ENCODE peak calls at places on chromosome 18, in nine cellular contexts. L is GM23248; R is SJSA1; A is ovary; H is CD8-positive, alpha-beta memory T cell; F is right cardiac atrium; J is IMR-90; G is astrocyte; K is cardiac muscle cell. O is an unnamed sample. For H3K4me1 and H3K9me3, the result is how much of the 10 kb centered on the place peaks cover.

GRCh38 chr18:13813271-13813849 is 10.6 kb upstream of the MC5R start:
- DNase-seq in J (peak), L (peak), R (peak), A (peak), H (peak), F (peak), K (peak), G (peak), O (no peak)

GRCh38 chr18:31591628-31592027 is at the start of gene TTR:
- DNase-seq in A (no peak), F (no peak), L (no peak), G (no peak), R (no peak), H (no peak), K (no peak), J (no peak), O (no peak)

GRCh38 chr18:62324917-62325805 is at the start of gene TNFRSF11A:
- DNase-seq in K (no peak), H (peak), F (peak), J (no peak), R (peak), G (no peak), L (peak), A (no peak), O (no peak)

GRCh38 chr18:27400001-27400400 is 214.9 kb upstream of the CHST9 start:
- DNase-seq in F (no peak), L (no peak), A (no peak), K (no peak), H (no peak), G (no peak), J (no peak), R (no peak), O (no peak)

GRCh38 chr18:10431680-10432079 is 22.8 kb upstream of the APCDD1 start:
- DNase-seq in J (no peak), A (no peak), G (no peak), F (no peak), L (no peak), H (no peak), R (no peak), K (no peak), O (no peak)

GRCh38 chr18:70450658-70451253 is 161.9 kb downstream of the SOCS6 start:
- DNase-seq in G (no peak), K (peak), J (peak), R (peak), F (no peak), H (no peak), A (no peak), L (peak), O (no peak)

GRCh38 chr18:39825485-39825884 is 2129.5 kb upstream of the PIK3C3 start:
- DNase-seq in K (no peak), J (no peak), L (peak), A (no peak), F (no peak), G (no peak), R (no peak), H (no peak), O (no peak)

GRCh38 chr18:33839452-33840225 is 261.6 kb downstream of the ASXL3 start:
- DNase-seq in G (peak), K (peak), R (peak), H (no peak), A (no peak), L (peak), J (peak), F (no peak), O (no peak)

GRCh38 chr18:63298393-63299015 is 21.1 kb downstream of the BCL2 start:
- DNase-seq in L (no peak), J (no peak), H (no peak), F (no peak), A (no peak), K (no peak), G (peak), R (no peak), O (no peak)

GRCh38 chr18:13791181-13791580 is 32.8 kb upstream of the MC5R start:
- DNase-seq in K (no peak), J (peak), R (no peak), L (peak), H (no peak), A (no peak), G (no peak), F (no peak), O (no peak)

GRCh38 chr18:76347341-76347740 is 147.7 kb downstream of the ZNF516 start:
- DNase-seq in G (no peak), L (no peak), J (no peak), A (peak), K (no peak), R (no peak), F (no peak), H (no peak), O (no peak)

GRCh38 chr18:73235491-73235890 is 367.7 kb upstream of the NETO1 start:
- DNase-seq in R (peak), H (no peak), A (no peak), J (peak), K (no peak), G (peak), L (peak), F (no peak), O (no peak)

GRCh38 chr18:23994361-23994902 is 20.1 kb upstream of the TTC39C start:
- DNase-seq in L (peak), K (peak), F (peak), H (peak), A (peak), R (peak), G (peak), J (peak), O (no peak)

GRCh38 chr18:9436176-9436575 is 39.1 kb upstream of the RALBP1 start:
- DNase-seq in J (no peak), H (no peak), L (no peak), G (no peak), F (no peak), A (no peak), R (no peak), K (no peak), O (no peak)

GRCh38 chr18:429030-429429 is 71.5 kb downstream of the COLEC12 start:
- DNase-seq in A (no peak), K (no peak), R (peak), H (no peak), G (no peak), F (no peak), L (peak), J (no peak), O (no peak)

GRCh38 chr18:61738042-61738441 is 154.8 kb downstream of the RNF152 start:
- DNase-seq in F (no peak), R (no peak), H (no peak), J (no peak), L (no peak), K (no peak), A (no peak), G (no peak), O (peak)

GRCh38 chr18:78105611-78106010 is 856.0 kb downstream of the GALR1 start:
- DNase-seq in J (no peak), G (no peak), R (no peak), K (no peak), A (no peak), L (no peak), F (no peak), H (no peak), O (no peak)

GRCh38 chr18:62833494-62833893 is 118.2 kb downstream of the PHLPP1 start:
- DNase-seq in H (no peak), R (no peak), L (no peak), J (no peak), A (no peak), K (no peak), G (no peak), F (no peak), O (no peak)

GRCh38 chr18:54607213-54607934 is 16.3 kb downstream of the DYNAP start:
- DNase-seq in A (no peak), J (peak), F (no peak), K (peak), R (no peak), L (peak), G (peak), H (no peak), O (no peak)

GRCh38 chr18:48838921-48839818 is 111.6 kb downstream of the SMAD7 start:
- DNase-seq in F (peak), L (peak), G (peak), A (no peak), K (peak), J (peak), H (no peak), R (peak), O (no peak)

GRCh38 chr18:37559194-37559593 is 6.4 kb downstream of the CELF4 start:
- DNase-seq in G (no peak), F (no peak), J (no peak), R (no peak), H (no peak), K (no peak), A (no peak), L (no peak), O (no peak)

GRCh38 chr18:60549338-60549960 is 176.9 kb upstream of the MC4R start:
- DNase-seq in G (peak), K (peak), L (peak), H (no peak), R (peak), J (peak), A (no peak), F (no peak), O (no peak)

DNA sequence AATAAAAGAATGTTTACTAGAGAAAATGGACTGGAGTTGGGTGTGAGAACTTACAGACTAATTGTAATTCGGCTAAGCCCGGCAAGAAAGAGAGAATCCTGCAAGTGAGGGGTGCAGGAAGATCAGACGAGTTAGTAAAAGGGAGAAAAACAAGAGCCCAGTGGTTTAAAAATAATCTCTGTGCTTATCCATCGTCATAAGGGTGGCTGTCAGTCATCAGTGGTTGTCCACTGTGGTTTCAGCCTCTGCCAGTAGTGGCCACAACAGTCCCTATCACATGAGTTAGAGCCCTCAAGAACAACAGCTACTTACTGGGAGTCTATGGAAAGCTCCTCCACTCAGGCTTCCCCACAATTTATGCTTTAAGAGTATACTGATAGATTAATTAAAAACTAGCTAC is 239.8 kb downstream of the SETBP1 start:
- DNase-seq in H (no peak), R (no peak), F (no peak), L (no peak), J (no peak), K (peak), A (no peak), G (peak), O (no peak)
- H3K27ac ChIP-seq in H (no peak), R (no peak), F (no peak), L (no peak), J (no peak), K (no peak), A (no peak), G (no peak), O (no peak)

DNA sequence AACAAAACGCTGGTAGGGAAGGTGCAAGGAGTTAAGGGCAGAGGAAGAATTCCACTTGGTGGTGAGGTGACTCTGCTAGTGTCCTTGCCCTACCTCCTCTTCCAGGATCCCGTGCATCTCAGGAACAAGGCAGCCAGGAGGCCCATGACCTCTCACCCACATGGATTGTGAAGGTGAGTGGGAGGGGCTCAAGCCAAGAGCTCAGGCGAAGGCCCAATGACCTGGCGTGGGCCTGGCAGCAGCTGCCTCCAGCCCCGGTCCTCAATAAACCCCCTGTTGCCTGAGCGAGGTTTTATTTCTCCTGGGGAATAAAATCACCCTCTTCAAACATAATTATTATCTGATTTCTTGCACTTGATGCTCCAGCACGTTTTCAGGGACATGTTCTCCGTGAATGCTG is 28.2 kb downstream of the LAMA1 start:
- DNase-seq in J (no peak), H (no peak), F (no peak), R (no peak), L (no peak), K (no peak), A (no peak), G (no peak), O (no peak)
- H3K4me1 ChIP-seq in J (under half), H (under half), F (under half), R (under half), L (under half), K (under half), A (under half), G (under half), O (under half)

GRCh38 chr18:74314759-74315463 is 728 bp upstream of the C18orf63 start:
- DNase-seq in F (no peak), R (no peak), L (no peak), J (no peak), H (no peak), A (no peak), G (no peak), K (no peak), O (no peak)
- H3K9me3 ChIP-seq in F (under half), R (under half), L (under half), J (under half), H (under half), A (under half), G (under half), K (under half), O (under half)

DNA sequence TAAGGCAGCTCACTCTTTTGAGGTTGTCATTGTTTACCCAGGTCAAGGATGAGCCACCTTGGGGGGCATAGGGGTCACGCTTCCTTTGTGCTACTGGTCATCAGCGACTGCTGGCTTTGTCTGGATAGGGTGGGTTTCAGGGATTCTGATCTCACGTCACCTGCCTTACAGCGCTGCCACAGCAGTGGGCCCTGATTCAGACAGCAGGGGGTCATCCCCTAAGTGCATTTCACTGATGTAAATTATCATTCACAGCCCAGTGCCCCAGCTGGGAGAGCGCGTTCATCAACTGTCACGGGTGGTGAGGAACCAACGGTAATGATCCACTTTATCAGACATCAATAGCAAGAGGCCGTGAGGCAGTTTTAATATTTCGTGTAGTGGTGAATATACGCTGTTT is 291.2 kb downstream of the NEDD4L start:
- DNase-seq in F (no peak), L (no peak), A (no peak), J (no peak), H (no peak), R (no peak), K (no peak), G (no peak), O (no peak)
- H3K27ac ChIP-seq in F (no peak), L (no peak), A (no peak), J (no peak), H (no peak), R (no peak), K (no peak), G (no peak), O (no peak)

GRCh38 chr18:3651266-3651665 is 201.3 kb downstream of the TGIF1 start:
- DNase-seq in F (no peak), L (no peak), A (no peak), R (peak), G (no peak), J (no peak), H (no peak), K (no peak), O (no peak)
- H3K4me1 ChIP-seq in F (under half), L (under half), A (under half), R (half or more), G (under half), J (under half), H (under half), K (half or more), O (under half)

O was measured in ascending aorta.